ENCODE peak calls at places on chromosomes 5 and 9, in eight cellular contexts. O is NCI-H748 treated with DMSO at 0.1 percent for 48 hours; Q is activated naive CD4-positive, alpha-beta T cell; D is activated T-helper 1 cell treated with anti-CD3 and anti-CD28 coated beads, Interleukin-2, amount 50 U/mL, for 16 hours; C is neural progenitor cell; I is stimulated activated CD8-positive, alpha-beta memory T cell treated with anti-CD3 and anti-CD28 coated beads, Interleukin-2, amount 100 ng/mL, for 48 hours; R is activated gamma-delta T cell treated with Interleukin-2 at 50 U/mL for 16 hours; J is BJ. Z is an unnamed sample.

GRCh38 chr5:168339151-168340140 is 48.0 kb downstream of the WWC1 start:
- DNase-seq in O (no peak), Q (no peak), D (no peak), C (peak), I (no peak), R (no peak), J (no peak), Z (peak)

GRCh38 chr9:33029106-33029788 is 4.2 kb downstream of the DNAJA1 start:
- DNase-seq in O (no peak), Q (no peak), D (no peak), C (no peak), I (no peak), R (no peak), J (no peak), Z (no peak)

GRCh38 chr9:106478312-106479099 is 384.5 kb upstream of the ZNF462 start:
- DNase-seq in O (no peak), Q (no peak), D (no peak), C (no peak), I (no peak), R (no peak), J (no peak), Z (peak)

GRCh38 chr5:96601200-96601599 is 61.0 kb upstream of the CAST start:
- DNase-seq in O (no peak), Q (no peak), D (no peak), C (no peak), I (no peak), R (no peak), J (no peak), Z (no peak)

GRCh38 chr5:72459089-72459661 is 48.0 kb downstream of the ZNF366 start:
- DNase-seq in O (no peak), Q (no peak), D (no peak), C (no peak), I (no peak), R (no peak), J (no peak), Z (no peak)

GRCh38 chr5:170438581-170438980 is 49.4 kb upstream of the KCNMB1 start:
- DNase-seq in O (no peak), Q (no peak), D (no peak), C (no peak), I (no peak), R (no peak), J (no peak), Z (no peak)

GRCh38 chr9:86187121-86187520 is 72.3 kb downstream of the C9orf153 start:
- DNase-seq in O (peak), Q (no peak), D (no peak), C (peak), I (no peak), R (no peak), J (no peak), Z (peak)

GRCh38 chr9:121599872-121600585 is 51.4 kb upstream of the DAB2IP start:
- DNase-seq in O (no peak), Q (no peak), D (no peak), C (peak), I (no peak), R (no peak), J (no peak), Z (no peak)